ENCODE peak calls at places on chromosomes 7 and 10, in six cellular contexts. Y is KG1; U is activated naive CD4-positive, alpha-beta T cell treated with anti-CD3 and anti-CD28 coated beads, Interleukin-2, amount 10 ng/mL, durations not matched to agents 7 days and 5 days; G is neural progenitor cell; T is bronchial epithelial cell; C is ELF-1. K is an unnamed sample.

GRCh38 chr10:113094114-113094486 is 144.1 kb downstream of the TCF7L2 start:
- DNase-seq in Y (peak), U (no peak), G (no peak), T (peak), C (no peak), K (no peak)

GRCh38 chr7:26060713-26061339 is 91.2 kb upstream of the NFE2L3 start:
- DNase-seq in Y (no peak), U (no peak), G (no peak), T (no peak), C (no peak), K (no peak)

GRCh38 chr7:47561715-47562446 is 20.0 kb downstream of the TNS3 start:
- DNase-seq in Y (no peak), U (no peak), G (no peak), T (no peak), C (no peak), K (no peak)

GRCh38 chr10:3222068-3222467 is 49.5 kb upstream of the PITRM1 start:
- DNase-seq in Y (no peak), U (no peak), G (peak), T (no peak), C (peak), K (no peak)

GRCh38 chr10:43075612-43076003 is 1.3 kb upstream of the RET start:
- DNase-seq in Y (no peak), U (no peak), G (peak), T (peak), C (peak), K (no peak)

GRCh38 chr10:77456414-77456813 is 181.2 kb downstream of the KCNMA1 start:
- DNase-seq in Y (no peak), U (no peak), G (no peak), T (no peak), C (no peak), K (no peak)

GRCh38 chr7:141785711-141786552 is 4.1 kb upstream of the TAS2R5 start:
- DNase-seq in Y (peak), U (peak), G (peak), T (peak), C (peak), K (no peak)

GRCh38 chr10:67780759-67781538 is 57.0 kb downstream of the DNAJC12 start:
- DNase-seq in Y (no peak), U (no peak), G (no peak), T (no peak), C (no peak), K (no peak)

GRCh38 chr7:1673581-1674102 is 3.6 kb downstream of the ELFN1 start:
- DNase-seq in Y (no peak), U (peak), G (no peak), T (no peak), C (no peak), K (peak)

GRCh38 chr7:4641091-4641666 is 40.9 kb upstream of the FOXK1 start:
- DNase-seq in Y (no peak), U (no peak), G (no peak), T (no peak), C (no peak), K (peak)